ENCODE peak calls at places on chromosomes 2 and 18, in seven cellular contexts. P, W, A, I, J, V and Y are unnamed samples.

GRCh38 chr2:64996914-64997313 is 7.7 kb downstream of the SLC1A4 start:
- DNase-seq in A (no peak), P (no peak), J (no peak), V (no peak), W (no peak), I (no peak), Y (no peak)

GRCh38 chr2:113963965-113964364 is 74.1 kb downstream of the ACTR3 start:
- DNase-seq in I (no peak), V (no peak), J (no peak), A (no peak), W (no peak), P (no peak), Y (no peak)

GRCh38 chr18:26624443-26624842 is 76.1 kb upstream of the KCTD1 start:
- DNase-seq in W (no peak), P (no peak), I (no peak), A (no peak), J (no peak), V (no peak), Y (no peak)

GRCh38 chr18:52000435-52000834 is 339.6 kb upstream of the DCC start:
- DNase-seq in A (no peak), V (no peak), I (no peak), J (no peak), P (no peak), W (no peak), Y (no peak)

GRCh38 chr2:1855150-1855549 is 110.8 kb upstream of the PXDN start:
- DNase-seq in V (no peak), P (no peak), I (no peak), A (no peak), J (no peak), W (no peak), Y (no peak)

GRCh38 chr18:13436596-13436995 is 218.0 kb downstream of the LDLRAD4 start:
- DNase-seq in V (peak), I (no peak), W (no peak), P (no peak), J (no peak), A (no peak), Y (no peak)

GRCh38 chr2:98378901-98379300 is 32.6 kb downstream of the CNGA3 start:
- DNase-seq in P (no peak), J (no peak), W (no peak), A (no peak), I (no peak), V (no peak), Y (peak)

GRCh38 chr2:185780890-185781289 is 42.3 kb downstream of the FSIP2 start:
- DNase-seq in V (no peak), W (no peak), P (no peak), I (no peak), J (no peak), A (no peak), Y (no peak)

GRCh38 chr2:228535396-228535795 is 353.9 kb upstream of the SPHKAP start:
- DNase-seq in W (no peak), V (no peak), J (peak), P (no peak), A (no peak), I (no peak), Y (no peak)

GRCh38 chr2:44551497-44551896 is 189.8 kb downstream of the CAMKMT start:
- DNase-seq in A (no peak), J (no peak), P (no peak), W (no peak), V (no peak), I (no peak), Y (no peak)

GRCh38 chr2:45014016-45014702 is 4.9 kb upstream of the SIX2 start:
- DNase-seq in P (peak), A (no peak), V (no peak), W (peak), J (no peak), I (no peak), Y (no peak)

GRCh38 chr2:28645553-28645952 is 106.1 kb upstream of the PPP1CB start:
- DNase-seq in A (no peak), I (no peak), W (no peak), V (no peak), P (no peak), J (no peak), Y (no peak)